ENCODE peak calls at places on chromosomes 4 and X, in nine cellular contexts. N, H, V, G, S, O, E, F and T are unnamed samples.
A peak's percentile ranks its signal among the peaks of the same experiment; 100 is the strongest.

GRCh38 chr4:136106753-136107152 is 1425.5 kb downstream of the PCDH18 start:
- DNase-seq in N (no peak), S (no peak), O (no peak), E (no peak), V (no peak), H (no peak), F (no peak), G (no peak), T (no peak)

GRCh38 chrX:150692296-150692695 is 900 bp upstream of the MTMR1 start:
- DNase-seq in V (no peak), H (no peak), F (no peak), E (no peak), S (no peak), G (no peak), O (no peak), N (no peak), T (no peak)

GRCh38 chr4:25223770-25224375 is 10.0 kb upstream of the PI4K2B start:
- DNase-seq in S (no peak), V (peak; percentile 81), O (peak; percentile 48), G (no peak), F (no peak), N (peak; percentile 29), H (no peak), E (no peak), T (no peak)

GRCh38 chrX:40096395-40097091 is 1.2 kb downstream of the BCOR start:
- DNase-seq in E (peak; percentile 68), F (peak; percentile 54), H (peak; percentile 65), S (no peak), G (no peak), N (no peak), O (peak; percentile 56), V (peak; percentile 85), T (no peak)

GRCh38 chr4:91502365-91502764 is 801.4 kb upstream of the GRID2 start:
- DNase-seq in S (no peak), E (peak; percentile 12), N (no peak), F (no peak), V (peak; percentile 42), O (peak; percentile 8), G (no peak), H (no peak), T (no peak)

GRCh38 chr4:95077864-95078263 is 320.1 kb downstream of the BMPR1B start:
- DNase-seq in N (peak; percentile 4), G (no peak), F (no peak), O (peak; percentile 36), S (no peak), H (no peak), V (no peak), E (no peak), T (no peak)

GRCh38 chr4:25330905-25331816 is 18.6 kb downstream of the ZCCHC4 start:
- DNase-seq in O (no peak), G (no peak), N (no peak), E (no peak), S (no peak), H (peak; percentile 39), F (peak; percentile 31), V (no peak), T (peak; percentile 35)

GRCh38 chr4:6945052-6945409 is 35.4 kb downstream of the TBC1D14 start:
- DNase-seq in H (no peak), S (no peak), N (no peak), E (no peak), G (no peak), O (no peak), V (no peak), F (no peak), T (no peak)

GRCh38 chrX:120144178-120144844 is 14.1 kb upstream of the RHOXF2 start:
- DNase-seq in E (no peak), O (no peak), F (no peak), N (no peak), H (no peak), V (no peak), S (no peak), G (no peak), T (no peak)

GRCh38 chrX:102765217-102765616 is 44.7 kb downstream of the GPRASP3 start:
- DNase-seq in G (no peak), N (peak; percentile 29), H (no peak), E (no peak), V (no peak), O (peak; percentile 60), S (no peak), F (no peak), T (no peak)

GRCh38 chr4:141215972-141216761 is 4.5 kb upstream of the ZNF330 start:
- DNase-seq in V (no peak), H (no peak), S (no peak), F (no peak), G (no peak), N (no peak), E (no peak), O (no peak), T (no peak)

GRCh38 chr4:141223418-141223817 is 2.7 kb downstream of the ZNF330 start:
- DNase-seq in H (no peak), O (no peak), V (no peak), N (no peak), F (no peak), S (no peak), E (no peak), G (no peak), T (no peak)

GRCh38 chr4:141220271-141220654 is 432 bp upstream of the ZNF330 start:
- DNase-seq in H (no peak), O (no peak), V (no peak), S (no peak), N (no peak), F (no peak), E (no peak), G (no peak), T (no peak)

GRCh38 chr4:141215030-141215429 is 5.7 kb upstream of the ZNF330 start:
- DNase-seq in S (no peak), H (no peak), E (no peak), N (no peak), O (no peak), F (no peak), G (no peak), V (no peak), T (no peak)

DNA sequence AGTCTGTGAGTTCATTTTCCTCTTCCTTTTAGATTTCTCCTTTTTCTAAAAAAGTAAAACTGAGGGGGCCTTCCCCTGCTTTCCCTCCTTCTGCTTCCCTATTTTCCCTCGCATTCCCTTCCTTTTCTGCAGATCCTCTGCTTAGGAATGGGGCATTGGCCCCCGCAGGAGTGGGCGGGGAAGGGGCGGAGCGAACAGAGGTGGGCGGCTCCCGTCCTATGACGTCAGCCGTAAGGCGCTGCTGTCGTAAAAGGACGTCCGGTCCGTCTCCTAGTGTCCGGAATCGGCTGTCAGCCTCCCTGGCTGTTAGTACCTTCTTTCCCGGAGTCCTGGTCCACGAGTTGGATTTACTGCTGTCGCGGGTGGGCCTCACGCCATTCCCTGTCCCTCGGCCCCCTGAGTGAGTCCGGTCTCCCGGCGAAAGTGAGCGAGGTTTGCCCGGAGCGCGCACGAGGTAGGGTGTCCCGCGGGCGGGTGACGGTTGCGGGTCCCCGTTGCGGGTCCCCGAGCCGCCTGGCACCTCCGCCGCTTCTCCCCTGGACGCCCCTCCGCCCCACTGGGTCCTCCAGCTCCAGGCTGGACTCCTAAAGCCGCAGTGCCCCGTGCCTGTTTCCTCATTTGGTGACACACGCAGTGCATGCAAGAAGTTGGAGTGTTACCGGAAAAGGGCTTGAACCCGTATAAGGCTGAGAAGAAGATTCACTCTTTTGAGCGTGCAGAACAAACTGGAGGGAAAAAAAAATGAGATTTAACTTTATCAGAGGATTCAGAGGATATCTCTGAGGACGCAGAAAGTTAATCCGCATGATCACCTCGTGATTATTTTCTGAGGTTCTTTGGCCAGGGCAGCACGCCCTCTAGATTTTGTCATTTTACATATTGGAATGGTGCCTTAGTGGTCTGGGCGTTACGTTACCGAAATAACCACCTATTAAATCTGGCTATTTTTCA is at the start of gene ZNF330:
- DNase-seq in F (peak; percentile 91), O (peak; percentile 92), N (peak; percentile 88), G (peak; percentile 91), E (peak; percentile 96), S (peak; percentile 81), V (peak; percentile 98), H (peak; percentile 88), T (peak; percentile 91)
- TF ChIP-seq CTCF in F (peak; percentile 16), O (peak; percentile 24), N (peak; percentile 32), G (no peak), E (peak; percentile 31), S (peak; percentile 33), V (peak; percentile 50), H (peak; percentile 24), T (peak; percentile 32)

GRCh38 chrX:30308263-30309138 is 689 bp downstream of the NR0B1 start:
- DNase-seq in H (no peak), V (peak; percentile 82), G (no peak), N (no peak), O (peak; percentile 13), F (peak; percentile 12), E (peak; percentile 37), S (no peak), T (peak; percentile 7)
- TF ChIP-seq CTCF in H (peak; percentile 17), V (peak; percentile 81), G (no peak), N (peak; percentile 48), O (peak; percentile 34), F (no peak), E (peak; percentile 22), S (peak; percentile 34), T (no peak)

DNA sequence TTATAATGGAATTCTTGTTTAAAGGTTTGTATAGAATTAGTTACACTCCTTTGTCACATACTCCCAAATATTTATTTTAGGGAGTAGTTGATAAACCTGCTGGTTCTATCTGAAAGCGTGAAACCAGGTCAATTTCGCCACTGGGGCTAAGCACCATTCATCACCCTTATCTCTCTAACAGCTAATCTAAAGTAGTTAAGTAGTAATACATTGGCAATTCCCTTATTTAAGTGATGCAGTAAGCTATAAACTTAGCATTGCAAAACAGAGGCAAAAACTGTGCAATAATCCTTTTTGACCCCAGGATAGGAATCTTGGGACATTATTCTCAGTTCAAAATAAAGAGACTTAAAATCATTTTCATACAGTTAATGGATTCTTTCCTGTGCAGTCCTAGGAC is 33.7 kb upstream of the PTPN13 start:
- DNase-seq in H (no peak), S (no peak), O (no peak), G (no peak), V (no peak), N (no peak), F (no peak), E (peak; percentile 13), T (no peak)
- TF ChIP-seq CTCF in H (no peak), S (no peak), O (no peak), G (no peak), V (peak; percentile 30), N (no peak), F (no peak), E (no peak), T (no peak)

GRCh38 chr4:125072269-125072668 is 242.5 kb upstream of the FAT4 start:
- DNase-seq in G (no peak), N (no peak), F (no peak), V (no peak), H (no peak), S (no peak), O (no peak), E (no peak), T (no peak)

DNA sequence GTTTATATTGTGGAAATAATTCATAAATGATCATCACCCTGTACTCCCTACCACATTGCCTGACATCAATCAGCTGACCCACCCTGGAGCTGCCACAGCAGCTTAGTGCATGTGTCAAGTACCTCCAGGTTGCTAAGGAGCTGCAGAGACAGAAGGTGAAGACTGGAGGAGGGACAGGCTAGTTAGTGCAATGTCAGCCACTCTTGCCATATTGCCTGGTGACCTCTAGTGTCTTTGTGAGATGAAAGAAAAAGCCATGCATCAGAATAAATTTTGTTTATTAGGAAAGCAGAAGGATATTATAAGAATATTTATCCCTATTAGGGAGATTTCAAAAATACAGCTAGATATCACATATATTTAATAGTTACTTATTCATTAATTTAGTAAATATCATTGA is 243.9 kb upstream of the FAT4 start:
- DNase-seq in H (no peak), S (no peak), V (peak; percentile 66), G (no peak), F (no peak), N (no peak), E (no peak), O (no peak), T (no peak)
- TF ChIP-seq CTCF in H (no peak), S (no peak), V (peak; percentile 54), G (no peak), F (no peak), N (no peak), E (no peak), O (no peak), T (no peak)